ENCODE peak calls at places on chromosomes 1 and 21, in six cellular contexts. One of them, this sample, is unnamed.

GRCh38 chr1:155978973-155979429 is 654 bp upstream of the ARHGEF2 start:
- DNase-seq in GM20000: peak; percentile 51
- DNase-seq in nucleus accumbens: no peak
- DNase-seq in effector memory CD4-positive, alpha-beta T cell: no peak
- DNase-seq in stimulated activated CD4-positive, alpha-beta T cell treated with anti-CD3 and anti-CD28 coated beads, Interleukin-1b, Interleukin-23, amount 100 ng/mL, for 48 hours: peak; percentile 13
- DNase-seq in CD8-positive, alpha-beta T cell: no peak
- DNase-seq in this sample: peak; percentile 51

GRCh38 chr1:30416221-30416820 is 307.1 kb downstream of the MATN1 start:
- DNase-seq in GM20000: no peak
- DNase-seq in nucleus accumbens: no peak
- DNase-seq in effector memory CD4-positive, alpha-beta T cell: no peak
- DNase-seq in stimulated activated CD4-positive, alpha-beta T cell treated with anti-CD3 and anti-CD28 coated beads, Interleukin-1b, Interleukin-23, amount 100 ng/mL, for 48 hours: no peak
- DNase-seq in CD8-positive, alpha-beta T cell: no peak
- DNase-seq in this sample: peak; percentile 16

GRCh38 chr1:1426496-1426960 is 5.5 kb upstream of the ANKRD65 start:
- DNase-seq in GM20000: no peak
- DNase-seq in nucleus accumbens: peak; percentile 52
- DNase-seq in effector memory CD4-positive, alpha-beta T cell: no peak
- DNase-seq in stimulated activated CD4-positive, alpha-beta T cell treated with anti-CD3 and anti-CD28 coated beads, Interleukin-1b, Interleukin-23, amount 100 ng/mL, for 48 hours: no peak
- DNase-seq in CD8-positive, alpha-beta T cell: no peak
- DNase-seq in this sample: peak; percentile 35

GRCh38 chr1:108117908-108118902 is 81.9 kb downstream of the SLC25A24 start:
- DNase-seq in GM20000: no peak
- DNase-seq in nucleus accumbens: no peak
- DNase-seq in effector memory CD4-positive, alpha-beta T cell: no peak
- DNase-seq in stimulated activated CD4-positive, alpha-beta T cell treated with anti-CD3 and anti-CD28 coated beads, Interleukin-1b, Interleukin-23, amount 100 ng/mL, for 48 hours: no peak
- DNase-seq in CD8-positive, alpha-beta T cell: no peak
- DNase-seq in this sample: no peak

GRCh38 chr1:98342556-98342955 is 319.0 kb upstream of the SNX7 start:
- DNase-seq in GM20000: no peak
- DNase-seq in nucleus accumbens: no peak
- DNase-seq in effector memory CD4-positive, alpha-beta T cell: no peak
- DNase-seq in stimulated activated CD4-positive, alpha-beta T cell treated with anti-CD3 and anti-CD28 coated beads, Interleukin-1b, Interleukin-23, amount 100 ng/mL, for 48 hours: no peak
- DNase-seq in CD8-positive, alpha-beta T cell: no peak
- DNase-seq in this sample: no peak

GRCh38 chr1:169236143-169236542 is 129.7 kb downstream of the ATP1B1 start:
- DNase-seq in GM20000: no peak
- DNase-seq in nucleus accumbens: no peak
- DNase-seq in effector memory CD4-positive, alpha-beta T cell: no peak
- DNase-seq in stimulated activated CD4-positive, alpha-beta T cell treated with anti-CD3 and anti-CD28 coated beads, Interleukin-1b, Interleukin-23, amount 100 ng/mL, for 48 hours: no peak
- DNase-seq in CD8-positive, alpha-beta T cell: no peak
- DNase-seq in this sample: no peak

GRCh38 chr21:39452965-39453332 is 1.2 kb downstream of the SH3BGR start:
- DNase-seq in GM20000: no peak
- DNase-seq in nucleus accumbens: no peak
- DNase-seq in effector memory CD4-positive, alpha-beta T cell: no peak
- DNase-seq in stimulated activated CD4-positive, alpha-beta T cell treated with anti-CD3 and anti-CD28 coated beads, Interleukin-1b, Interleukin-23, amount 100 ng/mL, for 48 hours: no peak
- DNase-seq in CD8-positive, alpha-beta T cell: no peak
- DNase-seq in this sample: no peak

GRCh38 chr1:115649964-115650363 is 8.2 kb downstream of the VANGL1 start:
- DNase-seq in GM20000: no peak
- DNase-seq in nucleus accumbens: no peak
- DNase-seq in effector memory CD4-positive, alpha-beta T cell: no peak
- DNase-seq in stimulated activated CD4-positive, alpha-beta T cell treated with anti-CD3 and anti-CD28 coated beads, Interleukin-1b, Interleukin-23, amount 100 ng/mL, for 48 hours: no peak
- DNase-seq in CD8-positive, alpha-beta T cell: no peak
- DNase-seq in this sample: no peak

GRCh38 chr1:214402583-214403216 is 121.7 kb downstream of the SMYD2 start:
- DNase-seq in GM20000: no peak
- DNase-seq in nucleus accumbens: no peak
- DNase-seq in effector memory CD4-positive, alpha-beta T cell: no peak
- DNase-seq in stimulated activated CD4-positive, alpha-beta T cell treated with anti-CD3 and anti-CD28 coated beads, Interleukin-1b, Interleukin-23, amount 100 ng/mL, for 48 hours: no peak
- DNase-seq in CD8-positive, alpha-beta T cell: no peak
- DNase-seq in this sample: no peak

GRCh38 chr1:41280189-41281032 is 38.3 kb upstream of the SCMH1 start:
- DNase-seq in GM20000: no peak
- DNase-seq in nucleus accumbens: no peak
- DNase-seq in effector memory CD4-positive, alpha-beta T cell: no peak
- DNase-seq in stimulated activated CD4-positive, alpha-beta T cell treated with anti-CD3 and anti-CD28 coated beads, Interleukin-1b, Interleukin-23, amount 100 ng/mL, for 48 hours: no peak
- DNase-seq in CD8-positive, alpha-beta T cell: no peak
- DNase-seq in this sample: no peak

GRCh38 chr1:31033573-31033972 is 31.9 kb downstream of the PUM1 start:
- DNase-seq in GM20000: no peak
- DNase-seq in nucleus accumbens: no peak
- DNase-seq in effector memory CD4-positive, alpha-beta T cell: no peak
- DNase-seq in stimulated activated CD4-positive, alpha-beta T cell treated with anti-CD3 and anti-CD28 coated beads, Interleukin-1b, Interleukin-23, amount 100 ng/mL, for 48 hours: no peak
- DNase-seq in CD8-positive, alpha-beta T cell: no peak
- DNase-seq in this sample: no peak

GRCh38 chr21:17679002-17679600 is 66.4 kb upstream of the BTG3 start:
- DNase-seq in GM20000: peak; percentile 65
- DNase-seq in nucleus accumbens: no peak
- DNase-seq in effector memory CD4-positive, alpha-beta T cell: no peak
- DNase-seq in stimulated activated CD4-positive, alpha-beta T cell treated with anti-CD3 and anti-CD28 coated beads, Interleukin-1b, Interleukin-23, amount 100 ng/mL, for 48 hours: no peak
- DNase-seq in CD8-positive, alpha-beta T cell: no peak
- DNase-seq in this sample: peak; percentile 66

GRCh38 chr1:92797297-92797696 is 12.4 kb upstream of the EVI5 start:
- DNase-seq in GM20000: no peak
- DNase-seq in nucleus accumbens: no peak
- DNase-seq in effector memory CD4-positive, alpha-beta T cell: no peak
- DNase-seq in stimulated activated CD4-positive, alpha-beta T cell treated with anti-CD3 and anti-CD28 coated beads, Interleukin-1b, Interleukin-23, amount 100 ng/mL, for 48 hours: no peak
- DNase-seq in CD8-positive, alpha-beta T cell: no peak
- DNase-seq in this sample: no peak

GRCh38 chr1:66320231-66320630 is 213.7 kb upstream of the SGIP1 start:
- DNase-seq in GM20000: no peak
- DNase-seq in nucleus accumbens: no peak
- DNase-seq in effector memory CD4-positive, alpha-beta T cell: no peak
- DNase-seq in stimulated activated CD4-positive, alpha-beta T cell treated with anti-CD3 and anti-CD28 coated beads, Interleukin-1b, Interleukin-23, amount 100 ng/mL, for 48 hours: no peak
- DNase-seq in CD8-positive, alpha-beta T cell: no peak
- DNase-seq in this sample: no peak

GRCh38 chr1:94013331-94013925 is 104.2 kb upstream of the GCLM start:
- DNase-seq in GM20000: no peak
- DNase-seq in nucleus accumbens: no peak
- DNase-seq in effector memory CD4-positive, alpha-beta T cell: no peak
- DNase-seq in stimulated activated CD4-positive, alpha-beta T cell treated with anti-CD3 and anti-CD28 coated beads, Interleukin-1b, Interleukin-23, amount 100 ng/mL, for 48 hours: no peak
- DNase-seq in CD8-positive, alpha-beta T cell: no peak
- DNase-seq in this sample: no peak

GRCh38 chr1:8396083-8396911 is 78.4 kb downstream of the SLC45A1 start:
- DNase-seq in GM20000: no peak
- DNase-seq in nucleus accumbens: no peak
- DNase-seq in effector memory CD4-positive, alpha-beta T cell: no peak
- DNase-seq in stimulated activated CD4-positive, alpha-beta T cell treated with anti-CD3 and anti-CD28 coated beads, Interleukin-1b, Interleukin-23, amount 100 ng/mL, for 48 hours: no peak
- DNase-seq in CD8-positive, alpha-beta T cell: no peak
- DNase-seq in this sample: no peak